ENCODE peak calls at places on chromosomes 12 and 14, in five cellular contexts. W, N, B, R and I are unnamed samples.

GRCh38 chr12:130917607-130918006 is 36.1 kb upstream of the ADGRD1 start:
- DNase-seq in W (no peak), N (no peak), B (no peak), R (no peak), I (no peak)

GRCh38 chr12:102095677-102096263 is 24.1 kb downstream of the NUP37 start:
- DNase-seq in W (no peak), N (peak; percentile 52), B (no peak), R (peak; percentile 43), I (peak; percentile 44)

GRCh38 chr14:95511687-95512086 is 4.8 kb downstream of the SYNE3 start:
- DNase-seq in W (no peak), N (no peak), B (no peak), R (no peak), I (no peak)

GRCh38 chr12:91778091-91778819 is 367.4 kb downstream of the BTG1 start:
- DNase-seq in W (no peak), N (no peak), B (no peak), R (peak; percentile 43), I (peak; percentile 8)

GRCh38 chr12:116018282-116018681 is 259.2 kb downstream of the MED13L start:
- DNase-seq in W (no peak), N (no peak), B (no peak), R (peak; percentile 15), I (no peak)

GRCh38 chr12:47022296-47022695 is 57.1 kb upstream of the PCED1B start:
- DNase-seq in W (no peak), N (no peak), B (no peak), R (peak; percentile 86), I (no peak)

GRCh38 chr14:94164685-94165431 is 9.3 kb upstream of the PPP4R4 start:
- DNase-seq in W (no peak), N (no peak), B (no peak), R (no peak), I (no peak)

GRCh38 chr14:52272375-52272774 is 4.9 kb downstream of the PTGDR start:
- DNase-seq in W (no peak), N (no peak), B (no peak), R (peak; percentile 50), I (no peak)

GRCh38 chr12:129900306-129900705 is 3.5 kb downstream of the TMEM132D start:
- DNase-seq in W (no peak), N (no peak), B (no peak), R (no peak), I (no peak)

GRCh38 chr12:105209091-105209490 is 26.9 kb downstream of the APPL2 start:
- DNase-seq in W (no peak), N (no peak), B (no peak), R (no peak), I (no peak)

GRCh38 chr12:63179224-63179623 is 28.2 kb upstream of the AVPR1A start:
- DNase-seq in W (no peak), N (no peak), B (no peak), R (no peak), I (no peak)

GRCh38 chr14:22854963-22855724 is 16.4 kb upstream of the LRP10 start:
- DNase-seq in W (no peak), N (no peak), B (no peak), R (no peak), I (peak; percentile 61)

GRCh38 chr12:87329076-87329863 is 699.9 kb downstream of the C12orf50 start:
- DNase-seq in W (no peak), N (no peak), B (no peak), R (no peak), I (no peak)

GRCh38 chr14:68986926-68987652 is 8.0 kb upstream of the ACTN1 start:
- DNase-seq in W (no peak), N (no peak), B (no peak), R (no peak), I (no peak)

GRCh38 chr12:69828897-69829296 is 3.9 kb downstream of the MYRFL start:
- DNase-seq in W (no peak), N (no peak), B (no peak), R (no peak), I (no peak)

GRCh38 chr12:108820700-108821406 is 36.5 kb downstream of the SSH1 start:
- DNase-seq in W (no peak), N (no peak), B (no peak), R (no peak), I (no peak)

GRCh38 chr12:50825372-50825838 is 17.3 kb upstream of the TMPRSS12 start:
- DNase-seq in W (no peak), N (peak; percentile 80), B (no peak), R (peak; percentile 76), I (peak; percentile 79)

GRCh38 chr12:103314786-103315185 is 181.0 kb downstream of the C12orf42 start:
- DNase-seq in W (no peak), N (no peak), B (no peak), R (no peak), I (no peak)

GRCh38 chr14:75025082-75025481 is 22.4 kb downstream of the EIF2B2 start:
- DNase-seq in W (no peak), N (no peak), B (no peak), R (peak; percentile 81), I (peak; percentile 20)

GRCh38 chr14:104087981-104088850 is 2.7 kb downstream of the ASPG start:
- DNase-seq in W (peak; percentile 11), N (no peak), B (no peak), R (no peak), I (peak; percentile 68)

GRCh38 chr12:59193476-59194050 is 273.3 kb upstream of the LRIG3 start:
- DNase-seq in W (no peak), N (no peak), B (no peak), R (no peak), I (no peak)

GRCh38 chr12:5204271-5204670 is 160.6 kb downstream of the KCNA5 start:
- DNase-seq in W (no peak), N (peak; percentile 35), B (no peak), R (no peak), I (no peak)

GRCh38 chr14:76772300-76773187 is 11.3 kb downstream of the VASH1 start:
- DNase-seq in W (peak; percentile 60), N (no peak), B (no peak), R (peak; percentile 65), I (peak; percentile 65)

GRCh38 chr12:58922849-58923248 is 2.5 kb upstream of the LRIG3 start:
- DNase-seq in W (no peak), N (no peak), B (no peak), R (peak; percentile 84), I (no peak)

GRCh38 chr12:3257411-3257810 is 180.2 kb downstream of the TSPAN9 start:
- DNase-seq in W (no peak), N (no peak), B (no peak), R (no peak), I (no peak)

GRCh38 chr12:69686731-69687130 is 12.4 kb downstream of the BEST3 start:
- DNase-seq in W (no peak), N (no peak), B (no peak), R (no peak), I (no peak)

GRCh38 chr12:27936196-27936595 is 36.3 kb downstream of the PTHLH start:
- DNase-seq in W (no peak), N (no peak), B (no peak), R (peak; percentile 47), I (no peak)

GRCh38 chr12:116277393-116278258 is at the start of gene MED13L:
- DNase-seq in W (peak; percentile 90), N (peak; percentile 85), B (peak; percentile 89), R (peak; percentile 87), I (peak; percentile 96)

GRCh38 chr14:104184506-104184905 is 46.1 kb downstream of the KIF26A start:
- DNase-seq in W (no peak), N (no peak), B (no peak), R (no peak), I (no peak)

GRCh38 chr12:34107781-34108404 is 85.6 kb downstream of the ALG10 start:
- DNase-seq in W (no peak), N (no peak), B (no peak), R (no peak), I (no peak)

GRCh38 chr14:75418779-75419768 is 8.7 kb upstream of the JDP2 start:
- DNase-seq in W (no peak), N (peak; percentile 23), B (no peak), R (peak; percentile 34), I (peak; percentile 68)